ENCODE peak calls at places on chromosomes 2 and 18, in six cellular contexts. B is HCT116, J is GM06990, N is fibroblast of lung, F is tibial artery, A is pancreas. Z is an unnamed sample.

GRCh38 chr18:56391933-56392590 is 246.3 kb downstream of the TXNL1 start:
- DNase-seq in B (no peak), J (no peak), N (no peak), F (no peak), A (no peak), Z (no peak)

GRCh38 chr2:152407204-152407721 is 72.3 kb downstream of the FMNL2 start:
- DNase-seq in B (no peak), J (peak; percentile 56), N (peak; percentile 35), F (peak; percentile 50), A (no peak), Z (peak; percentile 41)

GRCh38 chr2:157840568-157841156 is 35.5 kb downstream of the ACVR1 start:
- DNase-seq in B (no peak), J (no peak), N (peak; percentile 26), F (peak; percentile 54), A (peak; percentile 82), Z (no peak)

GRCh38 chr18:45621068-45621511 is 5.8 kb downstream of the SLC14A2 start:
- DNase-seq in B (peak; percentile 28), J (no peak), N (peak; percentile 57), F (peak; percentile 50), A (peak; percentile 17), Z (peak; percentile 72)

GRCh38 chr2:94993176-94994062 is 32.1 kb upstream of the MAL start:
- DNase-seq in B (no peak), J (no peak), N (no peak), F (no peak), A (no peak), Z (no peak)

GRCh38 chr2:147463881-147464520 is 380.8 kb upstream of the ACVR2A start:
- DNase-seq in B (no peak), J (no peak), N (no peak), F (no peak), A (no peak), Z (no peak)

GRCh38 chr2:238030422-238031155 is 30.2 kb upstream of the SCLY start:
- DNase-seq in B (no peak), J (no peak), N (no peak), F (no peak), A (no peak), Z (no peak)

GRCh38 chr2:31270871-31271270 is 36.9 kb downstream of the EHD3 start:
- DNase-seq in B (no peak), J (no peak), N (no peak), F (no peak), A (no peak), Z (peak; percentile 45)

GRCh38 chr2:68196120-68196716 is 38.5 kb downstream of the PNO1 start:
- DNase-seq in B (no peak), J (no peak), N (peak; percentile 76), F (peak; percentile 29), A (no peak), Z (peak; percentile 76)

GRCh38 chr18:3054785-3055184 is 41.8 kb upstream of the LPIN2 start:
- DNase-seq in B (no peak), J (no peak), N (no peak), F (no peak), A (no peak), Z (no peak)

GRCh38 chr2:219500135-219500534 is 1.4 kb downstream of the GMPPA start:
- DNase-seq in B (no peak), J (no peak), N (peak; percentile 21), F (no peak), A (no peak), Z (no peak)

GRCh38 chr2:174577967-174578589 is 19.5 kb downstream of the WIPF1 start:
- DNase-seq in B (no peak), J (no peak), N (peak; percentile 78), F (no peak), A (no peak), Z (peak; percentile 82)

GRCh38 chr2:239288951-239289481 is 111.8 kb downstream of the HDAC4 start:
- DNase-seq in B (no peak), J (peak; percentile 64), N (peak; percentile 31), F (peak; percentile 22), A (no peak), Z (no peak)

GRCh38 chr2:98551316-98551715 is 57.0 kb downstream of the COA5 start:
- DNase-seq in B (no peak), J (no peak), N (no peak), F (peak; percentile 0), A (no peak), Z (no peak)

GRCh38 chr2:207231962-207232361 is 66.2 kb upstream of the KLF7 start:
- DNase-seq in B (no peak), J (no peak), N (peak; percentile 44), F (no peak), A (no peak), Z (no peak)

GRCh38 chr2:106288873-106289272 is 94.8 kb upstream of the UXS1 start:
- DNase-seq in B (no peak), J (no peak), N (no peak), F (no peak), A (no peak), Z (no peak)

GRCh38 chr2:35365859-35366258 is 989.7 kb upstream of the CRIM1 start:
- DNase-seq in B (no peak), J (no peak), N (no peak), F (no peak), A (no peak), Z (no peak)

GRCh38 chr2:240911641-240912265 is 5.6 kb downstream of the CROCC2 start:
- DNase-seq in B (no peak), J (no peak), N (no peak), F (no peak), A (no peak), Z (no peak)

GRCh38 chr2:39127973-39128372 is 7.1 kb upstream of the SOS1 start:
- DNase-seq in B (no peak), J (peak; percentile 68), N (peak; percentile 72), F (no peak), A (no peak), Z (no peak)

GRCh38 chr18:67308819-67309218 is 207.7 kb downstream of the DSEL start:
- DNase-seq in B (no peak), J (no peak), N (no peak), F (no peak), A (no peak), Z (no peak)

GRCh38 chr2:222708274-222708710 is 36.8 kb downstream of the MOGAT1 start:
- DNase-seq in B (peak; percentile 64), J (peak; percentile 33), N (peak; percentile 83), F (peak; percentile 86), A (peak; percentile 81), Z (peak; percentile 59)

GRCh38 chr2:203908344-203909185 is 28.0 kb upstream of the ICOS start:
- DNase-seq in B (no peak), J (no peak), N (no peak), F (no peak), A (peak; percentile 29), Z (no peak)

GRCh38 chr2:203913947-203914346 is 22.6 kb upstream of the ICOS start:
- DNase-seq in B (no peak), J (no peak), N (no peak), F (no peak), A (no peak), Z (no peak)

GRCh38 chr2:203909192-203909945 is 27.2 kb upstream of the ICOS start:
- DNase-seq in B (peak; percentile 13), J (no peak), N (peak; percentile 84), F (no peak), A (no peak), Z (peak; percentile 71)

GRCh38 chr2:203905661-203906060 is 30.9 kb upstream of the ICOS start:
- DNase-seq in B (no peak), J (no peak), N (no peak), F (no peak), A (no peak), Z (peak; percentile 45)

DNA sequence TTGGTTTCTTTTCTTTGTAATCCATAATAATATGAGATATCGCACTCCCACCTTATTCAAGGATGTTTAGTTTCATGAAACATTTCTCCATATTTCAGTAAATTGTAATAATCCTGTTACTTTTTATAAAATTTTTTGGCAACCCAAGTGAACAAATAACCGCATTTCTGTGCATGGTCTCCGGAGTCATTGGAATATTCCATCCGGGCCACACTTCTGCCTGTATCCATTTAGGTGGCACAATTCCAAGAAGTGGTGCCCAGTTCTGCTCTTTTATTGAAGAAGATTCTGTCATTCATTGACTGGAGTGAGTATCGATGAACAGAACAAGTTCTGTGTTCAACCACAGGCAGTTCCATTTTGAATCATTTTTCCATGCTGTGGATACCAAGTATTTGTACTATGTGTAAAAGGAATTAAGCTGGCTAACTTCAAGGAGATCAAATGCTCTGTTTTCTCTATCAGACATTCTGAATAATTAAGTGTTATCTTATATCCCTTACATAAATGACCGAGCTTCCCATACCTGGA is 26.6 kb upstream of the ICOS start:
- DNase-seq in B (no peak), J (no peak), N (no peak), F (no peak), A (no peak), Z (no peak)
- H3K4me3 ChIP-seq in B (no peak overlapping the region), J (no peak overlapping the region), N (peak overlapping the region; percentile 22), F (peak overlapping the region; percentile 32), A (no peak overlapping the region), Z (no peak overlapping the region)

GRCh38 chr18:21934766-21935015 is 194.1 kb downstream of the MIB1 start:
- DNase-seq in B (no peak), J (no peak), N (no peak), F (no peak), A (no peak), Z (no peak)
- TF ChIP-seq CTCF in B (no peak), J (no peak), N (no peak), F (no peak), A (no peak), Z (no peak)

DNA sequence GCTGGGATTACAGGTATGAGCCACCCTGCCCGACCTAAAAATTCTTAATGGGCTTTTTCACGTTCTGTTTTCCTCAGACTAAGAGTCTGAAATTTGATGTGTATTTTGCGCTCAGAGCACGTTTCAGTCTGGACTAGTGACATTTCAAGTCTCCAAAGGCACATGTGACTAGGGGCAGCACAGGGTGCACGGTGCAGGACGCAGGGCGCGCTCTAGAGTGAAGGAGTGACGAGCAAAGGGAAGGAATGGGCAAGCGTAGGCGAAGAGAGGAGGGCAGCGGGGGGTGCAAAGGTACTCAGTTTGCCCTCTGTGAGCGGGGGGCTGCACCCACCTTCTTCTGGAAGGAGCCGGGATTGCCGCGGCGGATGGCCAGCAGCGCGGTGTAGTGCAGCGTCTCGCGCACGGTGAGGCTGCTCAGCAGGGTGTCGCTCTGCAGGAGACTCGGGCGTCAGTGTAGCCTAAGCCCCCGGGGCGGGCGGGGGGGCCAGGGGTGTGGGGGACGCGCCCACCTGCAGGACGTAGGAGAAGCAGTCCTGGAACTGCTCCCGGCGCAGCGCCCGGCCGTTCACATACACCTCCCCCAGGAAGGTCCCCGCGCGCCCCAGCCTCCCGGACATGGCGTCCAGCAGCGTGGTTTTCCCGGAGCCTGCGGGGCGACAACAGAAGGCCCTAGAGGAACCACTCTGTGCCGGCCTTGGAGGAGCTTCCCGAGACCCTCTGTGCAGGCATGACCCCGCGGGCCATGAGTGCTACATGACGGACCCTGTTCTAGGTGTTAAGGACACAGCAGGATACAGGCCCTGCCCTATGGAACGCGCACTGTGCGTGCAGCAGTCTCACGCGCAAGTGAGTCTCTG is 7.0 kb downstream of the ABCG5 start:
- DNase-seq in B (no peak), J (no peak), N (no peak), F (no peak), A (no peak), Z (peak; percentile 9)
- H3K4me3 ChIP-seq in B (no peak overlapping the region), J (no peak overlapping the region), N (no peak overlapping the region), F (peak overlapping the region; percentile 16), A (no peak overlapping the region), Z (no peak overlapping the region)

GRCh38 chr2:48007699-48008268 is 101.5 kb upstream of the FBXO11 start:
- DNase-seq in B (no peak), J (no peak), N (no peak), F (no peak), A (no peak), Z (no peak)

GRCh38 chr2:48009256-48009655 is 103.0 kb upstream of the FBXO11 start:
- DNase-seq in B (no peak), J (no peak), N (no peak), F (no peak), A (no peak), Z (no peak)

GRCh38 chr2:48001498-48001897 is 95.2 kb upstream of the FBXO11 start:
- DNase-seq in B (no peak), J (no peak), N (no peak), F (no peak), A (no peak), Z (no peak)

GRCh38 chr2:48006094-48006493 is 99.8 kb upstream of the FBXO11 start:
- DNase-seq in B (no peak), J (no peak), N (no peak), F (no peak), A (no peak), Z (no peak)
- TF ChIP-seq CTCF in B (no peak), J (no peak), N (no peak), F (no peak), A (no peak), Z (no peak)

Z was measured in foreskin fibroblast.